ENCODE peak calls at places on chromosomes 5 and 9, in four cellular contexts. M, D, O and S are unnamed samples.

GRCh38 chr9:87707805-87708500 is 18.0 kb upstream of the CTSL start:
- DNase-seq in M (no peak), D (no peak), O (no peak), S (no peak)

GRCh38 chr5:159422371-159422770 is 92.1 kb upstream of the IL12B start:
- DNase-seq in D (no peak), M (no peak), O (no peak), S (no peak)

GRCh38 chr5:113371788-113372196 is 63.0 kb downstream of the TSSK1B start:
- DNase-seq in O (no peak), M (no peak), D (no peak), S (no peak)

GRCh38 chr9:105309531-105309931 is 65.1 kb downstream of the SLC44A1 start:
- DNase-seq in M (no peak), O (no peak), D (no peak), S (no peak)

GRCh38 chr5:99866740-99867139 is 668.4 kb upstream of the FAM174A start:
- DNase-seq in D (no peak), M (no peak), O (no peak), S (no peak)

GRCh38 chr9:88730780-88731179 is 195.8 kb downstream of the NXNL2 start:
- DNase-seq in D (no peak), M (no peak), O (no peak), S (no peak)

GRCh38 chr5:175614223-175614622 is 43.6 kb upstream of the HRH2 start:
- DNase-seq in M (no peak), O (no peak), D (no peak), S (no peak)

GRCh38 chr9:22120595-22120994 is 111.5 kb upstream of the CDKN2B start:
- DNase-seq in D (no peak), O (no peak), M (no peak), S (no peak)

GRCh38 chr5:103428411-103428871 is 134.1 kb downstream of the NUDT12 start:
- DNase-seq in D (no peak), O (no peak), M (no peak), S (peak)

GRCh38 chr5:80667384-80667783 is 12.6 kb upstream of the DHFR start:
- DNase-seq in M (no peak), O (no peak), D (no peak), S (no peak)

GRCh38 chr5:139755892-139756671 is 39.5 kb upstream of the PSD2 start:
- DNase-seq in O (no peak), M (no peak), D (no peak), S (no peak)

GRCh38 chr9:107190031-107190935 is 92.8 kb upstream of the RAD23B start:
- DNase-seq in O (no peak), D (no peak), M (peak), S (no peak)

GRCh38 chr5:68354315-68354714 is 138.8 kb downstream of the PIK3R1 start:
- DNase-seq in O (no peak), D (no peak), M (no peak), S (no peak)

GRCh38 chr9:37283730-37284235 is 138.7 kb upstream of the GRHPR start:
- DNase-seq in O (no peak), M (peak), D (no peak), S (no peak)

GRCh38 chr9:10003047-10003446 is 609.8 kb downstream of the PTPRD start:
- DNase-seq in O (no peak), D (no peak), M (no peak), S (no peak)

GRCh38 chr9:105065119-105066088 is 137.4 kb upstream of the ABCA1 start:
- DNase-seq in O (no peak), D (no peak), M (no peak), S (no peak)

GRCh38 chr5:17340816-17341215 is 123.4 kb downstream of the BASP1 start:
- DNase-seq in M (no peak), D (no peak), O (no peak), S (no peak)

GRCh38 chr5:147310059-147310704 is 75.4 kb downstream of the STK32A start:
- DNase-seq in M (peak), D (no peak), O (peak), S (peak)

GRCh38 chr5:57832873-57833272 is 350.3 kb upstream of the ACTBL2 start:
- DNase-seq in O (no peak), M (no peak), D (no peak), S (no peak)

GRCh38 chr5:39117401-39117800 is 43.2 kb upstream of the RICTOR start:
- DNase-seq in D (no peak), O (no peak), M (no peak), S (no peak)

GRCh38 chr5:33283243-33283642 is 157.5 kb upstream of the TARS1 start:
- DNase-seq in O (no peak), D (no peak), M (no peak), S (no peak)

GRCh38 chr9:128702949-128703615 is 779 bp downstream of the PKN3 start:
- DNase-seq in M (no peak), O (no peak), D (peak), S (no peak)

GRCh38 chr5:34789021-34789531 is 49.9 kb upstream of the TTC23L start:
- DNase-seq in D (no peak), M (no peak), O (no peak), S (no peak)

GRCh38 chr9:96080364-96080763 is 204.9 kb downstream of the ERCC6L2 start:
- DNase-seq in D (no peak), M (peak), O (no peak), S (no peak)

GRCh38 chr9:137298983-137299521 is 3.0 kb downstream of the NRARP start:
- DNase-seq in M (no peak), D (no peak), O (no peak), S (no peak)

GRCh38 chr5:78907255-78907886 is 77.7 kb downstream of the ARSB start:
- DNase-seq in M (peak), O (no peak), D (no peak), S (no peak)

GRCh38 chr5:132059043-132059695 is 1.3 kb upstream of the IL3 start:
- DNase-seq in D (no peak), M (no peak), O (peak), S (no peak)

GRCh38 chr9:101737705-101738565 is 512 bp downstream of the GRIN3A start:
- DNase-seq in O (no peak), D (no peak), M (no peak), S (no peak)

GRCh38 chr9:87229127-87229526 is 268.5 kb upstream of the DAPK1 start:
- DNase-seq in M (no peak), O (no peak), D (no peak), S (no peak)

GRCh38 chr9:137866226-137867141 is 11.1 kb upstream of the CACNA1B start:
- DNase-seq in D (no peak), O (no peak), M (no peak), S (no peak)

GRCh38 chr5:26921439-26921838 is 116.9 kb downstream of the CDH9 start:
- DNase-seq in M (no peak), D (no peak), O (no peak), S (no peak)

GRCh38 chr5:113612060-113612496 is 98.6 kb downstream of the YTHDC2 start:
- DNase-seq in O (no peak), D (no peak), M (peak), S (no peak)

GRCh38 chr5:109853362-109853761 is 163.6 kb downstream of the MAN2A1 start:
- DNase-seq in D (no peak), M (no peak), O (no peak), S (no peak)

GRCh38 chr5:76393035-76393680 is 9.9 kb upstream of the IQGAP2 start:
- DNase-seq in D (no peak), M (no peak), O (no peak), S (no peak)

GRCh38 chr5:153584561-153585359 is 94.3 kb downstream of the GRIA1 start:
- DNase-seq in O (no peak), M (no peak), D (no peak), S (no peak)

GRCh38 chr9:91843623-91844111 is 106.4 kb downstream of the ROR2 start:
- DNase-seq in D (no peak), O (peak), M (no peak), S (no peak)

GRCh38 chr9:96020822-96021615 is 145.5 kb downstream of the ERCC6L2 start:
- DNase-seq in O (no peak), D (peak), M (no peak), S (peak)

GRCh38 chr5:133744030-133744645 is 131.8 kb upstream of the FSTL4 start:
- DNase-seq in M (no peak), D (no peak), O (peak), S (no peak)

GRCh38 chr5:1291611-1292080 is 3.2 kb downstream of the TERT start:
- DNase-seq in O (peak), M (no peak), D (no peak), S (no peak)